ENCODE peak calls at places on chromosomes 3 and 15, in seven cellular contexts. One of them, this sample, is unnamed.

GRCh38 chr15:48437178-48437577 is 105.9 kb downstream of the DUT start:
- DNase-seq in mammary epithelial cell: no peak
- DNase-seq in Kasumi-1: no peak
- DNase-seq in NCI-H1105: no peak
- DNase-seq in substantia nigra: no peak
- DNase-seq in NCI-H1417 treated with DMSO at 0.1 percent for 48 hours: no peak
- DNase-seq in NB4: no peak
- DNase-seq in this sample: no peak

GRCh38 chr3:51686512-51687215 is 15.6 kb downstream of the TEX264 start:
- DNase-seq in NCI-H1417 treated with DMSO at 0.1 percent for 48 hours: no peak
- DNase-seq in NB4: peak
- DNase-seq in mammary epithelial cell: peak
- DNase-seq in Kasumi-1: peak
- DNase-seq in NCI-H1105: no peak
- DNase-seq in substantia nigra: no peak
- DNase-seq in this sample: no peak

GRCh38 chr15:81296673-81297072 is 27.3 kb downstream of the STARD5 start:
- DNase-seq in Kasumi-1: peak
- DNase-seq in NB4: peak
- DNase-seq in mammary epithelial cell: no peak
- DNase-seq in NCI-H1105: no peak
- DNase-seq in substantia nigra: no peak
- DNase-seq in NCI-H1417 treated with DMSO at 0.1 percent for 48 hours: peak
- DNase-seq in this sample: no peak

GRCh38 chr15:48866141-48866563 is 11.8 kb upstream of the EID1 start:
- DNase-seq in NCI-H1417 treated with DMSO at 0.1 percent for 48 hours: no peak
- DNase-seq in NCI-H1105: no peak
- DNase-seq in NB4: no peak
- DNase-seq in substantia nigra: no peak
- DNase-seq in Kasumi-1: no peak
- DNase-seq in mammary epithelial cell: no peak
- DNase-seq in this sample: no peak

GRCh38 chr3:32460031-32460749 is 42.5 kb downstream of the CMTM6 start:
- DNase-seq in substantia nigra: no peak
- DNase-seq in NCI-H1105: peak
- DNase-seq in NB4: peak
- DNase-seq in NCI-H1417 treated with DMSO at 0.1 percent for 48 hours: peak
- DNase-seq in Kasumi-1: peak
- DNase-seq in mammary epithelial cell: no peak
- DNase-seq in this sample: no peak

GRCh38 chr3:127680146-127680661 is 7.5 kb downstream of the ABTB1 start:
- DNase-seq in NCI-H1105: no peak
- DNase-seq in NCI-H1417 treated with DMSO at 0.1 percent for 48 hours: no peak
- DNase-seq in mammary epithelial cell: no peak
- DNase-seq in substantia nigra: no peak
- DNase-seq in Kasumi-1: no peak
- DNase-seq in NB4: no peak
- DNase-seq in this sample: no peak

GRCh38 chr3:63937661-63938651 is 25.8 kb upstream of the SCAANT1 start:
- DNase-seq in NB4: peak
- DNase-seq in Kasumi-1: peak
- DNase-seq in substantia nigra: no peak
- DNase-seq in NCI-H1417 treated with DMSO at 0.1 percent for 48 hours: no peak
- DNase-seq in mammary epithelial cell: peak
- DNase-seq in NCI-H1105: no peak
- DNase-seq in this sample: no peak

GRCh38 chr3:115341208-115341607 is 194.1 kb upstream of the ZBTB20 start:
- DNase-seq in NB4: peak
- DNase-seq in substantia nigra: no peak
- DNase-seq in NCI-H1417 treated with DMSO at 0.1 percent for 48 hours: no peak
- DNase-seq in NCI-H1105: no peak
- DNase-seq in mammary epithelial cell: peak
- DNase-seq in Kasumi-1: no peak
- DNase-seq in this sample: no peak

GRCh38 chr3:150286390-150287147 is 121.5 kb upstream of the TSC22D2 start:
- DNase-seq in NCI-H1417 treated with DMSO at 0.1 percent for 48 hours: no peak
- DNase-seq in substantia nigra: no peak
- DNase-seq in NB4: peak
- DNase-seq in mammary epithelial cell: peak
- DNase-seq in Kasumi-1: peak
- DNase-seq in NCI-H1105: peak
- DNase-seq in this sample: no peak

GRCh38 chr3:62615258-62615840 is 242.0 kb upstream of the FEZF2 start:
- DNase-seq in mammary epithelial cell: no peak
- DNase-seq in substantia nigra: no peak
- DNase-seq in NCI-H1105: no peak
- DNase-seq in NCI-H1417 treated with DMSO at 0.1 percent for 48 hours: no peak
- DNase-seq in Kasumi-1: no peak
- DNase-seq in NB4: no peak
- DNase-seq in this sample: no peak

GRCh38 chr3:10757021-10757820 is 58.8 kb upstream of the SLC6A11 start:
- DNase-seq in substantia nigra: no peak
- DNase-seq in NCI-H1105: no peak
- DNase-seq in mammary epithelial cell: peak
- DNase-seq in Kasumi-1: no peak
- DNase-seq in NCI-H1417 treated with DMSO at 0.1 percent for 48 hours: no peak
- DNase-seq in NB4: no peak
- DNase-seq in this sample: no peak

GRCh38 chr3:58672451-58672850 is 5.9 kb upstream of the FAM3D start:
- DNase-seq in mammary epithelial cell: no peak
- DNase-seq in NB4: no peak
- DNase-seq in NCI-H1417 treated with DMSO at 0.1 percent for 48 hours: no peak
- DNase-seq in Kasumi-1: no peak
- DNase-seq in NCI-H1105: no peak
- DNase-seq in substantia nigra: no peak
- DNase-seq in this sample: no peak

GRCh38 chr15:91965501-91966180 is 112.1 kb downstream of the SLCO3A1 start:
- DNase-seq in NB4: no peak
- DNase-seq in Kasumi-1: no peak
- DNase-seq in NCI-H1417 treated with DMSO at 0.1 percent for 48 hours: no peak
- DNase-seq in mammary epithelial cell: peak
- DNase-seq in substantia nigra: no peak
- DNase-seq in NCI-H1105: no peak
- DNase-seq in this sample: no peak

GRCh38 chr15:70262591-70263274 is 165.0 kb upstream of the TLE3 start:
- DNase-seq in mammary epithelial cell: no peak
- DNase-seq in Kasumi-1: no peak
- DNase-seq in NB4: no peak
- DNase-seq in NCI-H1417 treated with DMSO at 0.1 percent for 48 hours: no peak
- DNase-seq in NCI-H1105: peak
- DNase-seq in substantia nigra: no peak
- DNase-seq in this sample: no peak

GRCh38 chr3:31132132-31132769 is 237.8 kb upstream of the GADL1 start:
- DNase-seq in substantia nigra: no peak
- DNase-seq in NB4: peak
- DNase-seq in NCI-H1105: no peak
- DNase-seq in NCI-H1417 treated with DMSO at 0.1 percent for 48 hours: no peak
- DNase-seq in mammary epithelial cell: peak
- DNase-seq in Kasumi-1: peak
- DNase-seq in this sample: no peak

GRCh38 chr3:15812183-15812582 is 14.4 kb upstream of the ANKRD28 start:
- DNase-seq in NCI-H1417 treated with DMSO at 0.1 percent for 48 hours: no peak
- DNase-seq in mammary epithelial cell: peak
- DNase-seq in substantia nigra: no peak
- DNase-seq in NB4: peak
- DNase-seq in NCI-H1105: no peak
- DNase-seq in Kasumi-1: peak
- DNase-seq in this sample: no peak

GRCh38 chr3:160224256-160224655 is 966 bp upstream of the C3orf80 start:
- DNase-seq in mammary epithelial cell: no peak
- DNase-seq in substantia nigra: no peak
- DNase-seq in Kasumi-1: no peak
- DNase-seq in NCI-H1417 treated with DMSO at 0.1 percent for 48 hours: no peak
- DNase-seq in NB4: no peak
- DNase-seq in NCI-H1105: no peak
- DNase-seq in this sample: no peak

GRCh38 chr3:112437146-112438022 is 61.9 kb downstream of the BTLA start:
- DNase-seq in substantia nigra: no peak
- DNase-seq in NCI-H1417 treated with DMSO at 0.1 percent for 48 hours: no peak
- DNase-seq in mammary epithelial cell: peak
- DNase-seq in NCI-H1105: no peak
- DNase-seq in Kasumi-1: peak
- DNase-seq in NB4: peak
- DNase-seq in this sample: no peak